ENCODE peak calls at places on chromosomes 5 and 9, in four cellular contexts. W is HTR-8/SVneo, G is ovary, N is NB4. U is an unnamed sample.

GRCh38 chr5:68533051-68533450 is 317.5 kb downstream of the PIK3R1 start:
- DNase-seq in W (no peak), G (no peak), N (peak), U (no peak)

GRCh38 chr5:110561510-110561909 is 165.0 kb downstream of the TMEM232 start:
- DNase-seq in W (no peak), G (no peak), N (no peak), U (no peak)

GRCh38 chr9:133737071-133737773 is 930 bp downstream of the SARDH start:
- DNase-seq in W (no peak), G (peak), N (no peak), U (peak)

GRCh38 chr9:74281674-74282073 is 215.5 kb upstream of the RORB start:
- DNase-seq in W (no peak), G (no peak), N (peak), U (no peak)

GRCh38 chr5:137858223-137858916 is 9.3 kb upstream of the MYOT start:
- DNase-seq in W (no peak), G (no peak), N (peak), U (no peak)

GRCh38 chr9:86488794-86489193 is 134.6 kb upstream of the TUT7 start:
- DNase-seq in W (no peak), G (no peak), N (no peak), U (no peak)

GRCh38 chr5:76861616-76862015 is 11.8 kb downstream of the S100Z start:
- DNase-seq in W (no peak), G (no peak), N (no peak), U (no peak)

GRCh38 chr5:74875994-74876791 is 10.0 kb upstream of the FAM169A start:
- DNase-seq in W (no peak), G (no peak), N (no peak), U (no peak)

GRCh38 chr5:127385936-127386335 is 95.3 kb downstream of the MEGF10 start:
- DNase-seq in W (no peak), G (no peak), N (no peak), U (no peak)

GRCh38 chr5:6584101-6584645 is 48.7 kb downstream of the NSUN2 start:
- DNase-seq in W (no peak), G (no peak), N (no peak), U (no peak)

GRCh38 chr9:38388283-38389223 is 3.9 kb upstream of the ALDH1B1 start:
- DNase-seq in W (no peak), G (peak), N (no peak), U (peak)

GRCh38 chr9:107587175-107587963 is 97.8 kb upstream of the KLF4 start:
- DNase-seq in W (no peak), G (no peak), N (peak), U (no peak)

GRCh38 chr5:155508673-155509072 is 495.1 kb downstream of the KIF4B start:
- DNase-seq in W (no peak), G (no peak), N (no peak), U (no peak)

GRCh38 chr5:174355208-174355612 is 309.7 kb downstream of the NSG2 start:
- DNase-seq in W (peak), G (no peak), N (peak), U (no peak)

GRCh38 chr5:19369048-19369447 is 619.0 kb downstream of the CDH18 start:
- DNase-seq in W (no peak), G (no peak), N (no peak), U (no peak)

GRCh38 chr9:33375238-33375840 is 27.0 kb downstream of the AQP7 start:
- DNase-seq in W (no peak), G (no peak), N (no peak), U (no peak)

GRCh38 chr5:142015781-142016533 is 3.1 kb upstream of the GNPDA1 start:
- DNase-seq in W (no peak), G (no peak), N (peak), U (no peak)

GRCh38 chr9:87122947-87123685 is 175.8 kb upstream of the GAS1 start:
- DNase-seq in W (peak), G (no peak), N (no peak), U (no peak)

GRCh38 chr5:157858527-157859226 is at the start of gene CLINT1:
- DNase-seq in W (peak), G (peak), N (peak), U (peak)

GRCh38 chr9:135506327-135507103 is 6.0 kb downstream of the MRPS2 start:
- DNase-seq in W (no peak), G (no peak), N (no peak), U (peak)

GRCh38 chr9:136021171-136021890 is 60.2 kb upstream of the UBAC1 start:
- DNase-seq in W (no peak), G (no peak), N (no peak), U (no peak)

GRCh38 chr9:124467410-124468060 is 17.3 kb downstream of the ADGRD2 start:
- DNase-seq in W (no peak), G (no peak), N (no peak), U (no peak)

GRCh38 chr5:82334856-82335255 is 56.7 kb upstream of the RPS23 start:
- DNase-seq in W (no peak), G (no peak), N (no peak), U (no peak)

GRCh38 chr9:75903785-75904360 is 13.4 kb downstream of the PCSK5 start:
- DNase-seq in W (no peak), G (no peak), N (no peak), U (peak)

GRCh38 chr5:68332546-68332945 is 117.0 kb downstream of the PIK3R1 start:
- DNase-seq in W (no peak), G (no peak), N (peak), U (no peak)

GRCh38 chr5:175013251-175013650 is 288.9 kb downstream of the MSX2 start:
- DNase-seq in W (no peak), G (no peak), N (no peak), U (no peak)

GRCh38 chr9:34992376-34992951 is 2.9 kb downstream of the DNAJB5 start:
- DNase-seq in W (peak), G (peak), N (peak), U (peak)

GRCh38 chr9:15276328-15276969 is 30.6 kb downstream of the TTC39B start:
- DNase-seq in W (no peak), G (no peak), N (no peak), U (no peak)

GRCh38 chr5:144139586-144139985 is 30.9 kb downstream of the YIPF5 start:
- DNase-seq in W (no peak), G (no peak), N (no peak), U (no peak)

GRCh38 chr9:110031511-110032173 is 176.3 kb downstream of the C9orf152 start:
- DNase-seq in W (no peak), G (no peak), N (no peak), U (no peak)

GRCh38 chr5:123809594-123810172 is 297.7 kb downstream of the CSNK1G3 start:
- DNase-seq in W (no peak), G (no peak), N (no peak), U (no peak)

U was measured in sigmoid colon.